ENCODE peak calls at places on chromosomes 6 and 20, in eight cellular contexts. S, B, R, E, M, L, Z and Q are unnamed samples.

GRCh38 chr6:56076033-56076432 is 171.3 kb downstream of the COL21A1 start:
- DNase-seq in S (no peak), B (no peak), R (no peak), E (no peak), M (no peak), L (no peak), Z (no peak), Q (no peak)

GRCh38 chr6:104402572-104402971 is 457.1 kb downstream of the HACE1 start:
- DNase-seq in S (no peak), B (no peak), R (no peak), E (no peak), M (no peak), L (no peak), Z (no peak), Q (no peak)

GRCh38 chr6:151096691-151097090 is 143.1 kb upstream of the AKAP12 start:
- DNase-seq in S (no peak), B (no peak), R (no peak), E (no peak), M (no peak), L (no peak), Z (no peak), Q (no peak)

GRCh38 chr6:29628419-29629281 is 4.3 kb downstream of the GABBR1 start:
- DNase-seq in S (peak), B (peak), R (peak), E (no peak), M (peak), L (peak), Z (no peak), Q (peak)

GRCh38 chr6:45845546-45845945 is 170.1 kb downstream of the CLIC5 start:
- DNase-seq in S (no peak), B (no peak), R (no peak), E (no peak), M (no peak), L (no peak), Z (no peak), Q (no peak)

GRCh38 chr6:140269766-140270165 is 895.3 kb upstream of the CITED2 start:
- DNase-seq in S (no peak), B (peak), R (no peak), E (no peak), M (no peak), L (no peak), Z (no peak), Q (no peak)

GRCh38 chr6:152669894-152670293 is 27.8 kb upstream of the MYCT1 start:
- DNase-seq in S (peak), B (peak), R (no peak), E (peak), M (no peak), L (peak), Z (no peak), Q (peak)

GRCh38 chr20:7710440-7710839 is 229.8 kb downstream of the HAO1 start:
- DNase-seq in S (no peak), B (no peak), R (no peak), E (no peak), M (no peak), L (no peak), Z (no peak), Q (no peak)

GRCh38 chr20:63037669-63038268 is 31.0 kb upstream of the BHLHE23 start:
- DNase-seq in S (no peak), B (no peak), R (peak), E (no peak), M (no peak), L (no peak), Z (no peak), Q (no peak)

GRCh38 chr20:13009682-13010406 is 1.1 kb downstream of the SPTLC3 start:
- DNase-seq in S (no peak), B (peak), R (no peak), E (no peak), M (no peak), L (peak), Z (peak), Q (peak)

GRCh38 chr20:3077618-3078134 is 6.3 kb downstream of the OXT start:
- DNase-seq in S (no peak), B (no peak), R (peak), E (no peak), M (no peak), L (no peak), Z (no peak), Q (no peak)

GRCh38 chr6:157832250-157832967 is 9.4 kb downstream of the SNX9 start:
- DNase-seq in S (no peak), B (no peak), R (no peak), E (no peak), M (no peak), L (no peak), Z (no peak), Q (no peak)

GRCh38 chr20:64099086-64099786 is 8.1 kb downstream of the NPBWR2 start:
- DNase-seq in S (no peak), B (no peak), R (no peak), E (no peak), M (no peak), L (no peak), Z (no peak), Q (no peak)

GRCh38 chr6:155883741-155884140 is 428.1 kb upstream of the NOX3 start:
- DNase-seq in S (no peak), B (peak), R (no peak), E (no peak), M (no peak), L (no peak), Z (no peak), Q (no peak)

GRCh38 chr20:35238170-35238569 is 11.7 kb downstream of the MMP24 start:
- DNase-seq in S (no peak), B (no peak), R (no peak), E (no peak), M (no peak), L (no peak), Z (no peak), Q (peak)

GRCh38 chr20:35237486-35237885 is 11.0 kb downstream of the MMP24 start:
- DNase-seq in S (no peak), B (no peak), R (no peak), E (no peak), M (no peak), L (no peak), Z (no peak), Q (no peak)

GRCh38 chr20:35240914-35241293 is 14.4 kb downstream of the MMP24 start:
- DNase-seq in S (no peak), B (no peak), R (no peak), E (no peak), M (no peak), L (no peak), Z (no peak), Q (no peak)

GRCh38 chr20:35238746-35239145 is 12.3 kb downstream of the MMP24 start:
- DNase-seq in S (no peak), B (no peak), R (no peak), E (no peak), M (no peak), L (no peak), Z (no peak), Q (no peak)

DNA sequence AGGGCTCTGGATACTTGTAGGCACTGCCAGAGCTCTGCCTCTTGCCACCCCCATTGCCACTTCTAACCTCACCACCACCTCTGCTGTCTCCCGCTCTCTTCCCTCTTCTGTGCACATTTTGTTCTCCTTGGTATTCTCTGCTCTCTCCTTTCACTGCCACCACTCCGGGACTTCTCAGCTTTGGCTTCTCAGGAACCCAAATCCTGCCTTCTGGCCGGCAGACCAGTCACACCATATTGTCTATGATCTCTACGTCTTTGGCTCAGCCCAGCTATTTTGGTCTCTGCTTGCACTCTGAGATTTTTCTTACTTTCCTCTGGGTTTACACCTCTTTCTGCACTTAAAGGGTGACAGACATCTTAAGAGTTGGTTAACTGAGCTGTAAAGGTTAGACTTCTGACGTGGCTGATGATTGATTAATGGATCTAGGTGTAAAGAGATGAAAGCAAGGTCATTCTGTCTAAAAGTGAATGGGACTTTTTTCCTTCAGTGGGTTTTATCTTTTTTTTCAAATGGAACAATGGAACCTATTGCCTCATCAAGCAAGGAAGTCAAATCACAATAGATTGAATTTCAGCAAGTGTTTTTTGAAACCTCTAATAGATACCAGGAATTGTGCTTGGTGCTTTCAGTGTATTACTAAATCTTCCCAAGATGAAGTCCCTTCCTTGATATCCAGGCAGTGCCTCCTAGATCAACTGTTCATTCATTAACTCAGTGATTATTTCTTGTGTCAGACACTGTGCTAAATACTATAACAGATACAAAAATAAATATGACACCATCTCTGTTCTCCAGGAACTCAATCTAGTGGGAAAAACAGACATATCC is 13.8 kb downstream of the MMP24 start:
- DNase-seq in S (no peak), B (no peak), R (no peak), E (no peak), M (no peak), L (no peak), Z (no peak), Q (no peak)
- TF ChIP-seq POLR2A in S (no peak), B (no peak), R (no peak), E (no peak), M (no peak), L (no peak), Z (no peak), Q (no peak)

DNA sequence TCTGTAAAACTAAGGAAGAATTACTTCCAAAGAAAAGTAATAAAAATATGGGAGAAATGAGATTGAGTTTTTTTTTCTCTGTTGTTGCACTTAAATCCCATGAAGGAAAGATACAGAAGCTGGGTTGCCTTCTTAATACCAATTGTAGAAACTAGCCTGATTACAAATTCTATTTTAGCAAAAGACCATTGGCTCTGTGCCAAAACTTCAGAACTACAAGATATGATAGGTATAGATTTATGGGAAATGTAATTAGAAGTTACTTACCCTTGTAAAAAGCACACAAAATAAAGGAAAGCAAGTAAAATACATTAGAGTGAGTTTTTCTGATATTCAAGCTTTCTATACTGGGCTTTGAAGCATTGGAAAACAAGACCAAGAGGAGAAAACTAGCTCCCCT is 73.5 kb upstream of the SCGN start:
- DNase-seq in S (no peak), B (no peak), R (no peak), E (no peak), M (no peak), L (no peak), Z (no peak), Q (no peak)
- TF ChIP-seq MAX in S (no peak), B (no peak), R (no peak), E (no peak), M (no peak), L (no peak), Z (no peak), Q (no peak)

GRCh38 chr6:31271641-31272357 is at the start of gene HLA-C:
- DNase-seq in S (peak), B (peak), R (peak), E (peak), M (peak), L (peak), Z (peak), Q (peak)
- TF ChIP-seq POLR2A in S (no peak), B (peak), R (no peak), E (peak), M (peak), L (no peak), Z (peak), Q (no peak)

GRCh38 chr6:126176266-126176665 is 163.6 kb upstream of the CENPW start:
- DNase-seq in S (no peak), B (peak), R (peak), E (no peak), M (no peak), L (peak), Z (no peak), Q (peak)
- TF ChIP-seq MAX in S (no peak), B (no peak), R (no peak), E (no peak), M (no peak), L (no peak), Z (no peak), Q (no peak)

GRCh38 chr6:15101130-15101529 is 144.7 kb upstream of the JARID2 start:
- DNase-seq in S (no peak), B (no peak), R (no peak), E (no peak), M (no peak), L (no peak), Z (no peak), Q (no peak)

GRCh38 chr6:15096894-15097837 is 148.7 kb upstream of the JARID2 start:
- DNase-seq in S (no peak), B (no peak), R (peak), E (no peak), M (no peak), L (no peak), Z (no peak), Q (no peak)
- TF ChIP-seq POLR2A in S (no peak), B (no peak), R (no peak), E (no peak), M (no peak), L (no peak), Z (no peak), Q (no peak)

DNA sequence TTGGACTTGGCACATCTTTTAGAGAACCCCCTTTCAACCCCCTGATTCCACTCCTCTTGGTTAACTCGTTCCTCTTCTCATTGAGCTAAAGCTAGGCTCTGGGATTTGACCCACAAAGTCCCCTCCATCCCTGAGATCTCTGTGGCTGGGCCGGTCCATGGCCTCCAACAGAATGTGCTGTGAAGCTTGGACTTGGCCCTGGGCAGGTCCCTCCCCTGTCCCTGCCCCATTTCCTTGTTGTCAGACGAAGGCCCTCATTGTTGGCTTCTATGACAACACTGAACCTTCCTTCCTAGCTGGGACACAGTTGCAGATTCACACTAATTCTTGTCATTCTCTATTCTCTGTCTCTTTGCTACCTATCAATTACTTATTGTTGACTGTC is 156.1 kb downstream of the SYCP2 start:
- DNase-seq in S (no peak), B (no peak), R (no peak), E (no peak), M (no peak), L (no peak), Z (no peak), Q (no peak)
- TF ChIP-seq MAX in S (no peak), B (no peak), R (no peak), E (no peak), M (no peak), L (no peak), Z (no peak), Q (no peak)

GRCh38 chr6:122798099-122798641 is 9.1 kb downstream of the SMPDL3A start:
- DNase-seq in S (peak), B (no peak), R (no peak), E (peak), M (no peak), L (peak), Z (no peak), Q (no peak)
- TF ChIP-seq POLR2A in S (no peak), B (no peak), R (no peak), E (no peak), M (no peak), L (peak), Z (no peak), Q (no peak)

DNA sequence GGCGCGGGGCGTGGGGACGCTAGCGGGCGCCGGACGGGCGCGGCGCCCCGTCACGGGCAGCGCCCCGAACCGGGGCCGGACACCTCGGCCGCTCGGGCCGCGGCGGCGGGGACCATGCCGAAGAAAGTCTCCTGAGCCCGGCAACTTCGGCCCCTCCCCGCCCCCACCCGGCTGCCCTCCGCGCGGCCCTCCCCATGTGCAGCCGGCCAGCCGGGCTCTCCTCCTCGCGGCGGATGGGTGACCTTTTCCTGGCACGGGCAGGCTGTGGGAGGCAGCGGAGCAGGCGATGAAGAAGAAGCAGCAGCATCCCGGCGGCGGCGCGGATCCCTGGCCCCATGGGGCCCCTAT is 289 bp downstream of the UST start:
- DNase-seq in S (peak), B (peak), R (no peak), E (no peak), M (no peak), L (no peak), Z (no peak), Q (peak)
- TF ChIP-seq MAX in S (no peak), B (no peak), R (no peak), E (no peak), M (no peak), L (no peak), Z (no peak), Q (no peak)

DNA sequence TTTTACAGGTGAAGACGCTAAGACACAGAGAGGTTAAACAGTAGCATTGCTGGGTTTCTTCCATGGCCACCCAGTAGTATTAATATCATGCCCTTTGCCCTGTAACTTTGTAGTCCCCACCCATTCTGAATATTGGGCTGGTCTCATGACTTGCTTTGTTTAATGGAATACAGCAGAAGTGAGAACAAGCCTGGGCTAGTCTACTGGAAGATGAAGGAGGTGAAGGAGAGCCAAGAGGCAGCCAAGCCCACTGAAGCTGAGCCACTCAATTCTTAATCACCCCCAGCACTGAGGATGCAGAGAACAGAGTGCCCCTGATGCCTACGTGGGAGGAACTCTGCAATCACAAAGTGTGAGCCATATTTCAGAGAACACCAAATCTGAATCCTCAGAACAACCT is 270.2 kb upstream of the PRND start:
- DNase-seq in S (no peak), B (no peak), R (no peak), E (no peak), M (no peak), L (no peak), Z (no peak), Q (no peak)
- TF ChIP-seq POLR2A in S (no peak), B (no peak), R (no peak), E (no peak), M (no peak), L (no peak), Z (no peak), Q (no peak)